ENCODE peak calls at places on chromosomes 4 and X, in five cellular contexts. L is psoas muscle, U is BE2C, Z is lower lobe of right lung, A is fibroblast of pulmonary artery. X is an unnamed sample.
A peak's percentile ranks its signal among the peaks of the same experiment; 100 is the strongest.

GRCh38 chrX:51496501-51497291 is at the start of gene NUDT11:
- DNase-seq in Z (peak; percentile 54), L (peak; percentile 57), A (peak; percentile 69), U (peak; percentile 87), X (peak; percentile 82)

GRCh38 chr4:141410839-141411238 is 190.1 kb downstream of the ZNF330 start:
- DNase-seq in L (no peak), A (no peak), U (no peak), Z (no peak), X (no peak)

GRCh38 chr4:163384926-163385325 is 41.2 kb downstream of the NPY5R start:
- DNase-seq in Z (no peak), U (no peak), L (no peak), A (no peak), X (no peak)

GRCh38 chrX:132125906-132126305 is 1.9 kb downstream of the FRMD7 start:
- DNase-seq in U (no peak), A (no peak), L (no peak), Z (no peak), X (no peak)

GRCh38 chr4:141056473-141056872 is 76.8 kb downstream of the RNF150 start:
- DNase-seq in A (no peak), U (no peak), Z (no peak), L (no peak), X (no peak)

GRCh38 chr4:3480528-3481112 is 17.5 kb downstream of the DOK7 start:
- DNase-seq in L (peak; percentile 86), A (peak; percentile 75), Z (peak; percentile 80), U (peak; percentile 87), X (peak; percentile 65)

GRCh38 chrX:39528161-39528560 is 569.6 kb downstream of the BCOR start:
- DNase-seq in U (no peak), A (no peak), Z (no peak), L (no peak), X (no peak)

GRCh38 chr4:121381148-121381462 is 287 bp upstream of the QRFPR start:
- DNase-seq in Z (no peak), U (no peak), A (no peak), L (no peak), X (no peak)

GRCh38 chr4:24032371-24032989 is 142.6 kb upstream of the PPARGC1A start:
- DNase-seq in L (no peak), A (peak; percentile 10), Z (no peak), U (peak; percentile 7), X (peak; percentile 22)

GRCh38 chr4:10139518-10139917 is 22.9 kb upstream of the WDR1 start:
- DNase-seq in Z (no peak), L (no peak), U (no peak), A (no peak), X (no peak)

GRCh38 chrX:15576019-15576418 is 24.7 kb downstream of the ACE2 start:
- DNase-seq in A (no peak), U (no peak), L (no peak), Z (no peak), X (no peak)

GRCh38 chrX:16628954-16629595 is 20.9 kb upstream of the S100G start:
- DNase-seq in Z (no peak), U (no peak), A (no peak), L (no peak), X (no peak)

GRCh38 chr4:47381172-47381571 is 82.3 kb downstream of the COMMD8 start:
- DNase-seq in U (no peak), L (no peak), Z (no peak), A (no peak), X (no peak)

GRCh38 chr4:47386592-47387235 is 76.8 kb downstream of the COMMD8 start:
- DNase-seq in U (peak; percentile 57), L (no peak), Z (no peak), A (peak; percentile 16), X (no peak)

GRCh38 chr4:47386146-47386545 is 77.4 kb downstream of the COMMD8 start:
- DNase-seq in A (no peak), L (no peak), U (no peak), Z (no peak), X (no peak)

GRCh38 chr4:47383829-47384427 is 79.6 kb downstream of the COMMD8 start:
- DNase-seq in U (no peak), Z (no peak), A (peak; percentile 64), L (no peak), X (peak; percentile 37)
- TF ChIP-seq CTCF in U (peak; percentile 56), Z (peak; percentile 42), A (peak; percentile 51), L (peak; percentile 43), X (peak; percentile 46)

GRCh38 chr4:39763714-39764572 is 66.0 kb downstream of the UBE2K start:
- DNase-seq in Z (no peak), L (no peak), U (no peak), A (no peak), X (no peak)
- H3K4me3 ChIP-seq in Z (no peak overlapping the region), L (no peak overlapping the region), U (no peak overlapping the region), A (no peak overlapping the region), X (no peak overlapping the region)

DNA sequence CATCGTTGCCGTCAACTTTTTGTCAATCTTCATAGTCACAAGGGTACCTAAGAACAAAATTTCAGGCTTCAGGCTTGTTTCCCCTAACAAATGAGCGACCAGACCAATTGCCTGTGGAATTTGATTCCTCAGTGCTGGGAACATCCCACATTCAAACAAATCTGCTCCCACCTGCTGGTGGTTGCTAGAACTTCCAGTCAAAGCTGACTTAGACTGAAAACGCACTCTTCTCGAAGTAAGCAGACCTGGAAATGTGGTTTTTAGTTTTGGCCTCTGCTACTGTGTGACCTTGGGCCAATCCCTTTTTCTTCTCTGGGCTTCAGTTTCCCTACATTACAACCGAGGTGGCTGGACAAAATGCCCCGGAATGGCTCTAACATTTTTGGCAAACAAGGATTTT is 1.8 kb upstream of the GABRQ start:
- DNase-seq in U (peak; percentile 51), Z (no peak), L (no peak), A (peak; percentile 75), X (peak; percentile 55)
- TF ChIP-seq CTCF in U (peak; percentile 73), Z (peak; percentile 42), L (peak; percentile 33), A (peak; percentile 65), X (peak; percentile 65)

DNA sequence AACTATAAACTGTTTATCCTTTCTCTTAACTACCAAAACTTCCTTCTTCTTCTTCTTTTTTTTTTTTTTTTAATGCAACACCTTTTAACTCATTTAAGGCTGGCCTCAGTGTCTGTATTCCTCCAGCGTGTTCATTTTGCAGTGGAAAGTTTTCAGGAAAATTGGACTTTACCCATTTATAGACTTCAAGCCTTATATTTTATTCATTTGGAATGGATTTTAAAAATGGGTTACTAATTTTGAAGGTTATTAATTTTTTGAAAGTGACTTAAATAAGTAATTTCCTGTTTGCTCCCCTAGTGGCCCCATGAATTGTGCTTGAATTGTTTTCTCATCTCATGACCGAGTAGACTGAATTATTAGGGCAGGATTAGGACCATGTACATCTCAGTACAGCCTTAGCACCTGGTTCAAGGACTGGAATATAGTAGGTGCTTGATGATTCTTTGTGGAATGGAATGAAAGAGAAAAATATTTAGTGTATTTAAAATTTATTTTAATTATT is 282.7 kb downstream of the ANKRD50 start:
- DNase-seq in Z (no peak), A (peak; percentile 34), L (no peak), U (no peak), X (no peak)
- H3K4me3 ChIP-seq in Z (no peak overlapping the region), A (no peak overlapping the region), L (no peak overlapping the region), U (no peak overlapping the region), X (no peak overlapping the region)

DNA sequence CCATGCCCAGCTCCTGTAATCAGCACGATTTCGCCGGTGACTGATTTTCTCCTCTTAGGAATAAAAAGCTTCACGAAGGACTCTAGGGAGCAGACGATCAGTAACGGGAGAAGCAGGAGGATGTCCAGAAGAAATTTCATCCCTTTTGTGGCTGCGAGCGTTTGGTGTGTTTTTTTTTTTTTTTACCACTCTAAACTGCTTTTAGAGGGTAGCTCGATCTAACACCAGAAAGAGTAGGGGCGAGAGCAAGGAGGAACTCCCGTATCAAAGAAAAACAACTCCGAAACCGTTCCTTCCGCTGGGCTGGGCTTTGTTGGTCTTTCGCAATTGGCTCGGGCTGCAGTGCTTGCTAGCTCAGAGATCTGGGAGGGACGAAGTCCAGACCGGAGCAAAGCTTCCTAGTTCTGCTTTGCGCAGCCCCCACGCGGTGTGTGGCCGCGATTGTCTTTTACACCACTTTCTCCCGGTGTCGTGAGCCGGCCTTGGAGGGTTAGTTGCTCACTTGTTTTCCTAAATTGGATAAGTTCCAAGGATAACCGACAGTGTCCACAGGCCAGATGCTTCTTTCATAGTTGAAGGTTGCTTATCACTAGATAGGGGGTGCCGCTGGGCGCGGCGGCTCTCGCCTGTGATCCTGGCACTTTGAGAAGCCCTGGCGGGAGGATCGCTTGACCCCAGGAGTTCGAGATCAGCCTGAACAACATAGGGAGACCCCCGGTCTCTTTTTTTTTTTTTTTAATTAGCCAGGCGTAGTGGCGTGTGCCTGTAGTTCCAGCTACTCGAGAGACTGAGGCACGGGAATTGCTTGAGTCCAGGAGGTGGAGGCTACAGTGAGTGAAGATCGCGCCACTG is at the start of gene HSD17B11:
- DNase-seq in Z (peak; percentile 93), A (peak; percentile 97), U (peak; percentile 93), L (peak; percentile 93), X (peak; percentile 84)
- TF ChIP-seq CTCF in Z (peak; percentile 23), A (peak; percentile 10), U (peak; percentile 27), L (peak; percentile 11), X (no peak)

DNA sequence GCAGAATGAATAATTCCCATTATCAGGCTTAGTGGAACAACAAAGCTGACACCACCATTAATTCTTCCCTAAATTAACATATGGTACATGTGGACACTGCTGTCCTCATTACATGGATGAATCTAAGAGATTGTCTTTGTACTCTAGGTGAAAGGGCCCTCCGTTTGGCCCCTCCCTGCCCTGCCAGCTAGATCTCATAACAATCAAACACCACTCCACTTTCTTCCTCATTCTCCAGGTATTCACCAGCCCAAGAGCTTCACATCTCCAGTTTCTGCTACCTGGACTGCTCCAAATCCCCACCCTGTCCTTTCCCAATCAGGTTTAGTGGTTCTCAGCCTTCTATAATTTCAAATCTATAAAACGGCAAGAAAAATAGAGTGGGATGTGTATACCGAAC is 3.8 kb downstream of the HSD17B11 start:
- DNase-seq in A (no peak), L (no peak), U (no peak), Z (no peak), X (no peak)
- H3K4me3 ChIP-seq in A (no peak overlapping the region), L (no peak overlapping the region), U (no peak overlapping the region), Z (peak overlapping the region; percentile 71), X (no peak overlapping the region)

DNA sequence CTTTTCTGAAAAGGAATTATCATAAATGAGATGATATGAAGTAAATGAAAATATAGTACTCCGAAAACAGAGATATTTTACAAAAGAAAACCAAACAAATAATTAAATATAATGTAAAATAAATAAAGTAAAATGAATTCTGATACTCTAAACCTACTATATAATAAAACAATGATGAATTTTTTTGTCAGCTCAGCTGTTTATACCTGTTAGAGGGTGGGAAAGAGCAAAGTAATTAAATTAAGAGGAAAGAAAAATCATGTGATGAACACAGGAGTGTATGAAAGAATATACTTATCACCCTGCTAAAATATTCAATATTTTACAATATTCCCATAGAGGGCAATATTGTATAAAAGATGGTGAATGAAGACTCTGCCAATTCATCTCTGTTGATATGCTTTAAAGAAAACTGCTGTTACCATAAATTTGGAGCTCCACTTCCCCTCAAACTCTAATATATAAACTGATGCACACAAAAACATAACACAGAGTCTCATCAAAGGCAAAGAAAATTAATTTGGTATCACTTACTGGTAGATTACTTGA is 6.5 kb upstream of the NDST4 start:
- DNase-seq in U (no peak), Z (no peak), L (no peak), A (no peak), X (no peak)
- TF ChIP-seq CTCF in U (no peak), Z (no peak), L (no peak), A (no peak), X (no peak)